ENCODE peak calls at places on chromosome 14, in ten cellular contexts. X is upper lobe of left lung, F is Calu3, Y is fibroblast of the aortic adventitia, R is GM13977, J is B cell, L is psoas muscle, P is lower lobe of right lung, G is left lung, C is fibroblast of pulmonary artery. B is an unnamed sample.

GRCh38 chr14:71136386-71137060 is 229.3 kb downstream of the PCNX1 start:
- DNase-seq in P (no peak), X (no peak), R (no peak), L (no peak), F (no peak), Y (no peak), G (no peak), J (no peak), C (no peak), B (no peak)

GRCh38 chr14:54706768-54707167 is 139.8 kb downstream of the SAMD4A start:
- DNase-seq in F (no peak), Y (no peak), L (no peak), G (no peak), R (no peak), C (no peak), P (no peak), J (no peak), X (no peak), B (no peak)

GRCh38 chr14:55803506-55804197 is 223.6 kb downstream of the KTN1 start:
- DNase-seq in R (no peak), J (no peak), X (no peak), C (peak), Y (peak), P (no peak), G (no peak), F (no peak), L (no peak), B (no peak)

GRCh38 chr14:97415907-97416306 is 618.7 kb downstream of the VRK1 start:
- DNase-seq in F (no peak), X (no peak), P (no peak), C (no peak), J (no peak), G (no peak), R (no peak), L (no peak), Y (no peak), B (no peak)

GRCh38 chr14:26896447-26896846 is 298.6 kb upstream of the NOVA1 start:
- DNase-seq in G (no peak), F (no peak), R (no peak), X (no peak), C (peak), Y (peak), L (no peak), P (no peak), J (no peak), B (peak)

GRCh38 chr14:71753126-71753830 is 179.0 kb upstream of the RGS6 start:
- DNase-seq in R (peak), G (peak), X (peak), P (peak), L (peak), F (peak), J (peak), Y (peak), C (peak), B (peak)

GRCh38 chr14:35215110-35215872 is 76.9 kb upstream of the PSMA6 start:
- DNase-seq in F (no peak), J (no peak), C (peak), R (peak), G (no peak), P (no peak), X (peak), L (no peak), Y (peak), B (no peak)

GRCh38 chr14:40410708-40411107 is 978.5 kb upstream of the FBXO33 start:
- DNase-seq in Y (no peak), R (no peak), L (no peak), X (no peak), G (no peak), F (no peak), J (no peak), C (no peak), P (no peak), B (no peak)

GRCh38 chr14:90275455-90275814 is 19.1 kb downstream of the PSMC1 start:
- DNase-seq in R (no peak), L (no peak), P (no peak), G (no peak), X (no peak), F (no peak), Y (no peak), J (no peak), C (no peak), B (no peak)

GRCh38 chr14:63249112-63249511 is 44.9 kb downstream of the RHOJ start:
- DNase-seq in J (no peak), Y (peak), X (no peak), C (peak), R (no peak), L (no peak), P (no peak), G (no peak), F (no peak), B (no peak)

GRCh38 chr14:69900603-69901002 is 21.4 kb downstream of the SMOC1 start:
- DNase-seq in J (no peak), R (no peak), X (no peak), F (no peak), Y (no peak), P (no peak), G (no peak), L (no peak), C (no peak), B (no peak)

GRCh38 chr14:51869426-51870113 is 9.2 kb downstream of the GNG2 start:
- DNase-seq in R (no peak), J (no peak), P (no peak), L (no peak), Y (no peak), X (no peak), C (no peak), G (no peak), F (no peak), B (no peak)

GRCh38 chr14:96638041-96638855 is 136.1 kb downstream of the PAPOLA start:
- DNase-seq in X (no peak), G (no peak), R (peak), J (no peak), L (no peak), P (no peak), Y (no peak), C (no peak), F (no peak), B (peak)

GRCh38 chr14:105502446-105503295 is 11.6 kb downstream of the TEDC1 start:
- DNase-seq in Y (no peak), C (no peak), F (no peak), G (peak), J (peak), R (no peak), P (no peak), L (no peak), X (peak), B (no peak)

GRCh38 chr14:96056509-96057422 is 17.6 kb downstream of the C14orf132 start:
- DNase-seq in C (no peak), J (peak), L (no peak), Y (no peak), G (no peak), F (peak), X (no peak), P (no peak), R (no peak), B (no peak)

GRCh38 chr14:72060917-72061316 is 128.7 kb downstream of the RGS6 start:
- DNase-seq in G (no peak), F (no peak), P (no peak), X (no peak), R (no peak), J (no peak), Y (no peak), C (no peak), L (no peak), B (no peak)

GRCh38 chr14:68135566-68135965 is 316.0 kb downstream of the RAD51B start:
- DNase-seq in X (no peak), Y (peak), C (no peak), R (no peak), J (no peak), F (no peak), P (no peak), G (no peak), L (no peak), B (no peak)

GRCh38 chr14:94173471-94173884 is 644 bp upstream of the PPP4R4 start:
- DNase-seq in L (no peak), P (peak), G (peak), C (no peak), F (peak), Y (no peak), J (no peak), X (peak), R (no peak), B (no peak)

GRCh38 chr14:80906946-80907345 is 34.6 kb downstream of the CEP128 start:
- DNase-seq in G (no peak), L (no peak), P (no peak), Y (peak), F (no peak), C (no peak), R (no peak), J (no peak), X (no peak), B (no peak)

GRCh38 chr14:92099802-92100201 is 6.6 kb downstream of the ATXN3 start:
- DNase-seq in R (no peak), X (no peak), L (no peak), P (no peak), C (no peak), G (no peak), J (no peak), F (no peak), Y (no peak), B (no peak)

GRCh38 chr14:50796391-50796790 is 34.6 kb downstream of the NIN start:
- DNase-seq in J (no peak), L (no peak), G (no peak), Y (no peak), C (no peak), F (no peak), R (no peak), P (no peak), X (no peak), B (no peak)

GRCh38 chr14:36281309-36281708 is 39.1 kb downstream of the MBIP start:
- DNase-seq in P (no peak), X (no peak), J (no peak), G (no peak), F (no peak), Y (no peak), R (no peak), L (no peak), C (peak), B (no peak)

GRCh38 chr14:67940894-67941455 is 121.4 kb downstream of the RAD51B start:
- DNase-seq in F (no peak), Y (peak), G (no peak), C (peak), L (no peak), X (no peak), J (no peak), P (no peak), R (no peak), B (no peak)

GRCh38 chr14:24237463-24237955 is 4.8 kb downstream of the GMPR2 start:
- DNase-seq in P (no peak), Y (no peak), R (no peak), C (no peak), F (no peak), J (no peak), G (no peak), X (no peak), L (no peak), B (no peak)

GRCh38 chr14:59997966-59998365 is 78.0 kb downstream of the LRRC9 start:
- DNase-seq in L (no peak), X (no peak), R (no peak), G (no peak), C (no peak), P (no peak), J (no peak), F (no peak), Y (no peak), B (no peak)

GRCh38 chr14:74019408-74019714 is 212 bp downstream of the BBOF1 start:
- DNase-seq in G (no peak), Y (no peak), F (no peak), X (no peak), P (no peak), R (no peak), J (no peak), C (no peak), L (no peak), B (no peak)

GRCh38 chr14:34665785-34666425 is 36.0 kb upstream of the SNX6 start:
- DNase-seq in Y (peak), X (no peak), G (peak), R (no peak), J (no peak), P (no peak), C (peak), F (no peak), L (no peak), B (no peak)

GRCh38 chr14:23095196-23096108 is at the start of gene C14orf119:
- DNase-seq in X (peak), C (peak), L (peak), F (peak), P (peak), G (peak), R (peak), J (peak), Y (peak), B (peak)

GRCh38 chr14:23094666-23095195 is at the start of gene ACIN1:
- DNase-seq in F (peak), Y (peak), X (peak), C (peak), G (peak), R (peak), J (peak), P (peak), L (no peak), B (peak)

GRCh38 chr14:23093104-23093503 is 1.8 kb downstream of the ACIN1 start:
- DNase-seq in J (no peak), C (no peak), P (no peak), F (no peak), X (no peak), G (no peak), L (no peak), R (no peak), Y (no peak), B (no peak)

GRCh38 chr14:23093526-23093925 is 1.4 kb downstream of the ACIN1 start:
- DNase-seq in R (no peak), J (no peak), G (no peak), X (no peak), L (no peak), F (no peak), P (no peak), Y (no peak), C (no peak), B (no peak)

DNA sequence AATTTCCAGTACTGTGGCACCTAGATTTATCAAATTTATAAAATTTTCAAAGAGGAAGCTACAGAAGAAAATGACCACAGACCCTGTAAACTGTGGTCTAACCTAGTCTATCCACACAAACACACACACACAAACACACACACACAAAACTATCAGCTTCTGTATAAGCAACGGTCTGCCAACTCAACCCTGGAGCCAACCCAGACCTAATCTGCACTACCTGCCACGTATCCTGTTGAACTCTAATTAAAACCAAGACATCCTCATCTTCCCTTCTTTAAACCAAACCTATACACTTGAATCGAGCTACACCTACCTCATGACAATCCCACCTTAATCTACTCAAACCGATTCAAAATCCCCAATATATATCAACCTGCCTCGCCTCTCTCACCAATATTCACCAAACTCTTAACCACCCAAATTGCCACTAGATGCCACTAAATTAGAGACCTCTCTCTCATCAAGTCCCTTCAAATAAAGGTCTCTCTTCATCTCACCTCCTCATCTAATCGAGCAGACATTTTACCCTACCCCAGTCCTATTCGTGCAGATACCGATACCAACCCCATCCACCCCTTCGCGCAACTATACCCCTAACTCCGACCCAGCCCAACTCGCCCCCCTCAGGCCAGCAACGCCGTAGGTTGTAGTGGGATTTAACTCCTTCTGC is 807 bp downstream of the ACIN1 start:
- DNase-seq in Y (no peak), L (no peak), G (no peak), P (no peak), F (no peak), C (no peak), R (no peak), J (no peak), X (no peak), B (no peak)
- TF ChIP-seq CTCF in Y (peak), L (no peak), G (no peak), P (no peak), F (no peak), C (peak), R (peak), J (peak), X (no peak), B (no peak)

DNA sequence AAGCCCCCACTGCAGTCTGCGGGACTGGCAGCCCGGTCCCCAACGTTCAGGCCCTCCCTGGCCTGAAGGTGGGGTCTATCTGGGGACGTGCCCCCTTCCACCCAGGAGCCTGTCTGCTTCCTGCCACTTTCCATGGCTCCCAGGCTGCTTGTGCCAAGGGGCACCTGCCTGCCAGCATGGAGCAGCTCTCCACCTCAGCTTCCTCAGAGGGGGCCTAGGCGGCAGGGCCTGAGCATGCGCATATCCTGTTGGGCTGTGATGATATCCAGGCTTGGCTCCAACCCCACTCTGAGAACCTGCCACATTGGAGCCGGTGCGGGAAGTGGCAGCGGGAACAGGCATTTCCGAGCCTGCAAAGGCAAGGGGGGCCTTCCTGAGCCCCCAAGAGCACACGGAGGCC is 57.4 kb downstream of the FUT8 start:
- DNase-seq in C (no peak), P (no peak), Y (no peak), L (no peak), R (no peak), F (no peak), J (no peak), X (no peak), G (no peak), B (no peak)
- TF ChIP-seq CTCF in C (no peak), P (no peak), Y (no peak), L (no peak), R (no peak), F (no peak), J (no peak), X (no peak), G (no peak), B (no peak)

GRCh38 chr14:99749142-99749541 is 44.1 kb upstream of the EML1 start:
- DNase-seq in C (no peak), X (no peak), Y (no peak), G (no peak), L (no peak), J (no peak), R (no peak), P (peak), F (no peak), B (no peak)
- TF ChIP-seq CTCF in C (peak), X (no peak), Y (peak), G (no peak), L (no peak), J (no peak), R (no peak), P (no peak), F (no peak), B (no peak)

GRCh38 chr14:86038401-86038985 is 508.5 kb downstream of the FLRT2 start:
- DNase-seq in G (no peak), J (no peak), X (peak), Y (peak), F (no peak), P (peak), L (peak), C (peak), R (peak), B (no peak)
- TF ChIP-seq CTCF in G (peak), J (peak), X (peak), Y (peak), F (no peak), P (peak), L (peak), C (peak), R (peak), B (no peak)

GRCh38 chr14:52949249-52949648 is 1.6 kb downstream of the FERMT2 start:
- DNase-seq in Y (no peak), J (no peak), L (no peak), C (no peak), R (no peak), P (no peak), X (no peak), G (no peak), F (no peak), B (no peak)

GRCh38 chr14:52950410-52950897 is 396 bp downstream of the FERMT2 start:
- DNase-seq in P (peak), X (peak), L (peak), J (no peak), G (peak), C (peak), F (peak), R (peak), Y (no peak), B (peak)

GRCh38 chr14:52949711-52950409 is 990 bp downstream of the FERMT2 start:
- DNase-seq in G (peak), L (no peak), C (peak), F (peak), X (peak), R (no peak), J (no peak), Y (peak), P (no peak), B (no peak)

GRCh38 chr14:52950898-52951729 is at the start of gene FERMT2:
- DNase-seq in J (no peak), X (peak), L (peak), P (peak), Y (peak), R (peak), G (peak), C (peak), F (peak), B (peak)

DNA sequence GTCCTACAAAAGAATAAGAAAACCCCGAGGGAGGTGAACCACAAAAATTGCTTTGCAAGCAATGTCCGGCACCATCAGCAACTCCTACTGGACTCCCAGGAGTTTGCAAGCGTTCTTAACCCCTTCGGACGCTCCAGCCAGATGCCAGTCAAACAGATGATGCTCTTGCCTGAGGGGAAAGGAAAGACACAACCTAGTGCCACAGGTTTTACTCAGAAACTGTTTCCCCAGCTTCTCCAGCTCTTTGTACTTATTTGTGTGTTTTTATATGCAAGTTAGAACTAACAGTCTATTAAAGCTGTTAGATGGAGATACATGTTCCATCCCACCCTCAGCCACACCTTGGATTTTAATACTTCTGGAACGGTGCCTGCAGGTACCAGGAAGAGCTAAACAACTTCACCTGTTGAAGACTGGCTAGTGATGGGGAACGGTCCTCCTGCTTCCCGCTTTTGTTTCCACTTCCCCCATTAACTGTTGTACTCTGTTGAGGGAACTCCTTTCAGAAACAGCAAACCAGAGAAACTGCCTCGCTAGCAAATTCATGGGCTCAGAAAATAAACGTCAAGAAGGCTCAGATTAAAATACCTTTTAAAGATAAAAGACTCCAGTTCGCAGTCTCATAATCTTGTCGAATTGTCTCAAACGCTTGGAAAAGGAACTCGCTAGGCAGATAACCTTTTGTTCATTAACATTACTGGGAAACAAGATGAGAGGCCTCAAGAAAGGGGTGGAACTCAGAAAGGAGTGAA is 1.1 kb upstream of the FERMT2 start:
- DNase-seq in R (peak), F (peak), J (no peak), P (no peak), L (peak), C (peak), Y (peak), G (peak), X (peak), B (no peak)
- TF ChIP-seq CTCF in R (peak), F (peak), J (no peak), P (peak), L (peak), C (peak), Y (peak), G (peak), X (peak), B (no peak)